ENCODE peak calls at places on chromosomes 4 and X, in eight cellular contexts. A, H, W, X, G, M, R and I are unnamed samples. For H3K4me1 and H3K36me3, the result is how much of the 10 kb centered on the place peaks cover.

GRCh38 chrX:103687073-103687695 is 685 bp upstream of the MORF4L2 start:
- DNase-seq in G (peak), X (peak), A (peak), R (peak), M (peak), W (peak), H (no peak), I (peak)

GRCh38 chrX:83521905-83522304 is 13.8 kb downstream of the POU3F4 start:
- DNase-seq in H (no peak), W (no peak), X (no peak), R (no peak), G (no peak), M (no peak), A (no peak), I (no peak)

GRCh38 chr4:159105063-159105414 is 2.2 kb downstream of the RAPGEF2 start:
- DNase-seq in G (no peak), M (no peak), R (no peak), X (no peak), A (no peak), H (peak), W (no peak), I (no peak)

GRCh38 chr4:109730294-109731051 is 603 bp upstream of the PLA2G12A start:
- DNase-seq in X (peak), R (peak), W (peak), H (peak), M (peak), A (peak), G (peak), I (peak)

GRCh38 chrX:103376118-103376978 is at the start of gene BEX3:
- DNase-seq in M (peak), H (peak), R (peak), A (peak), W (no peak), X (peak), G (peak), I (peak)

GRCh38 chr4:3752022-3752421 is 14.2 kb upstream of the ADRA2C start:
- DNase-seq in A (no peak), X (no peak), W (no peak), G (no peak), R (no peak), H (no peak), M (no peak), I (no peak)

GRCh38 chr4:44916406-44916805 is 190.1 kb upstream of the GNPDA2 start:
- DNase-seq in X (no peak), G (no peak), W (no peak), A (no peak), M (no peak), R (no peak), H (no peak), I (no peak)

GRCh38 chr4:130603043-130603442 is 1507.1 kb downstream of the C4orf33 start:
- DNase-seq in R (no peak), W (no peak), H (no peak), M (no peak), A (no peak), G (no peak), X (no peak), I (no peak)

GRCh38 chr4:12053951-12054350 is 625.3 kb upstream of the HS3ST1 start:
- DNase-seq in A (no peak), H (no peak), R (no peak), M (no peak), W (no peak), X (no peak), G (no peak), I (no peak)

GRCh38 chr4:183450108-183450507 is 5.7 kb downstream of the CDKN2AIP start:
- DNase-seq in A (no peak), H (no peak), W (no peak), G (no peak), M (no peak), X (no peak), R (no peak), I (no peak)

DNA sequence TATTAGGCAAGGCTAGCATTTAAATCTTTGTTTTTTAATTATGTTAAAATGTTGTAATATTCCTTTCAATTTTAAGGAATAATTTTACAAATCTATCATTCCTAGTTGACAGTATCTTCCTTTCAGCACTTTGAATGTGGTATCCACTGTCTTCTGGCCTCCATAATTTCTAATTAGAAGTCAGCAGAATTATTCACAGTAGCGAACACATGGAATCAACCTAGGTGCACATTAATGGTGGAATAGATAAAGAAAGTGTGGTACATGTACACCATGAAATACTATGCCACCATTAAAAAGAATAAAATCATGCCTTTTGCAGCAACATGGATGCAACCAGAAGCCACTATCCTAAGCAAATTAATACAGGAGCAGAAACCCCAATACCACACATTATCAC is 1887.8 kb downstream of the PCDH7 start:
- DNase-seq in X (no peak), G (no peak), W (no peak), A (no peak), M (no peak), H (no peak), R (no peak), I (no peak)
- H3K4me1 ChIP-seq in X (under half), G (under half), W (under half), A (under half), M (under half), H (under half), R (under half), I (under half)

GRCh38 chrX:149940015-149940716 is 1.9 kb upstream of the EOLA2 start:
- DNase-seq in A (peak), G (peak), M (peak), H (peak), R (peak), W (peak), X (peak), I (peak)
- TF ChIP-seq CTCF in A (no peak), G (peak), M (no peak), H (peak), R (no peak), W (no peak), X (peak), I (peak)

DNA sequence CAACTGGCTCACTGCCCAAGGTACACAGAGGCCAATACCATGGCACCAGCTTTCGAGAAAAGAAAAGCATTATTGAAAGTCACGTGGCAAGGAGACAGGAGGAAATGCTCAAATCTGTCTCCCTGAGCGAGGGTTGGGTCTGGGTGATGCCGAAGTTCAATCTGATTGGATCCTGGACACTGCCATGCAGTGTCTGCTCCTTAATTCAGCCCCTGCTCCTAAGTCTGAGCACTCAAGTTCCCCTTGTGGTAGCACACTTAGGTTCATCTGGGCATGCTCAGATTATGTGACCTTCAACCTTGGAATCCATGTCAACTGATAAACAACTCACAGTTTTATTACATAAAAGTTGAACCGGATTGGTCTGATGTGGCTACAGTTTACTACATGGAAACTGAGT is 512.6 kb upstream of the GALNT7 start:
- DNase-seq in R (no peak), X (no peak), G (no peak), W (no peak), A (no peak), H (no peak), M (no peak), I (no peak)
- H3K36me3 ChIP-seq in R (under half), X (under half), G (under half), W (under half), A (under half), H (under half), M (under half), I (under half)

GRCh38 chr4:26085581-26085980 is 171.6 kb downstream of the SMIM20 start:
- DNase-seq in R (no peak), W (no peak), A (no peak), H (no peak), G (no peak), X (no peak), M (no peak), I (no peak)

GRCh38 chr4:26084414-26084813 is 170.4 kb downstream of the SMIM20 start:
- DNase-seq in H (no peak), M (no peak), W (no peak), R (no peak), X (no peak), A (no peak), G (no peak), I (no peak)

GRCh38 chr4:26088433-26088928 is 174.5 kb downstream of the SMIM20 start:
- DNase-seq in M (no peak), W (no peak), A (no peak), X (no peak), G (no peak), H (no peak), R (no peak), I (no peak)

GRCh38 chr4:26087108-26087507 is 173.1 kb downstream of the SMIM20 start:
- DNase-seq in W (no peak), H (no peak), R (no peak), A (no peak), M (no peak), G (no peak), X (no peak), I (no peak)

GRCh38 chr4:26086621-26087068 is 172.6 kb downstream of the SMIM20 start:
- DNase-seq in A (no peak), M (no peak), H (no peak), X (no peak), W (no peak), G (no peak), R (no peak), I (no peak)
- H3K4me1 ChIP-seq in A (under half), M (under half), H (under half), X (under half), W (under half), G (under half), R (under half), I (under half)

GRCh38 chr4:152325831-152326230 is 210.1 kb downstream of the FBXW7 start:
- DNase-seq in M (no peak), A (no peak), W (no peak), R (no peak), X (no peak), G (no peak), H (no peak), I (no peak)

GRCh38 chr4:152321408-152321807 is 214.5 kb downstream of the FBXW7 start:
- DNase-seq in H (no peak), M (no peak), W (no peak), R (no peak), G (no peak), A (no peak), X (no peak), I (no peak)

GRCh38 chr4:152321923-152322322 is 214.0 kb downstream of the FBXW7 start:
- DNase-seq in H (no peak), R (no peak), G (no peak), W (no peak), X (no peak), A (no peak), M (no peak), I (no peak)

GRCh38 chr4:152327606-152328453 is 208.1 kb downstream of the FBXW7 start:
- DNase-seq in G (no peak), X (no peak), R (no peak), W (no peak), A (no peak), H (no peak), M (no peak), I (no peak)

DNA sequence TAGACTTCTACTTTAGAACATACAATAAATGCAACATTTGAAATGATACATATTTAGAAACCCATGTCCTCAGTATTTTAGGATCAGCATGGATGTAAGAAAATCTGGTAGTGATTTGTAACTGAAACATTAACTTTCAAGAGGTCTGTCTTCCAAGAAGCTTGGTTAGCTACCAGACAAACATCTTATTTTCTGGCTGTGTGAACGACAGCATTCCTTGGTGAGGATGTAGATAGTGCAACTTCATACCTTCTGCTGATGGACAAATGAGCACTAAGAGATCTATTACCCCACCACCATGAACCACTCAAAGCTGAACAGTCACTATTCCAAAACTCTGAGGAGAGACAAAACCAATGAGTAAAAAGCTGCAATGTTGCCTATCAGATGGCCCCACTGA is 212.7 kb downstream of the FBXW7 start:
- DNase-seq in W (no peak), X (no peak), G (no peak), H (no peak), A (no peak), R (no peak), M (no peak), I (no peak)
- TF ChIP-seq CTCF in W (no peak), X (no peak), G (no peak), H (no peak), A (no peak), R (no peak), M (no peak), I (no peak)

DNA sequence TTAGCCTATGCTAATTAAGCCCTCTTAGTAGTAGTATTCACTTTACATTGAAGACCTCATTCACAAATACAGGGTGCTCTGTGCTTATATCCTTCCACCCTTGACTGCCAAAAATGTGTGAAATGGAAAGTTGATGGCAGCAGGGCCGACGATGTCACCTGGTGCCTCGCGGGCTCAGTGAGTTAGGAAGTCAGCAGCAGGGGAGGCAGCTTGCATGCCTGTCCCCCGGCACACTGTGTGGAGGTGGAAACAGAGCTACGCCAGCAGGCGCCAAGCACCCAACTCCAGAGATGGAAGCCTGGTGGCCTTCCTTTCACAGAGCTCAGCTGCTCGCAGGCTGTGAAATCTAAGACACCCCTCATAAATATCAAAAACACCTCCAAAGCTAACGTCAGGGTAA is 8.4 kb downstream of the MSL3 start:
- DNase-seq in A (no peak), W (no peak), X (no peak), R (no peak), G (no peak), H (no peak), M (no peak), I (no peak)
- H3K36me3 ChIP-seq in A (under half), W (under half), X (under half), R (under half), G (half or more), H (under half), M (under half), I (under half)

GRCh38 chr4:55354648-55355047 is 8.6 kb downstream of the SRD5A3 start:
- DNase-seq in W (no peak), A (no peak), X (no peak), M (no peak), R (no peak), G (no peak), H (no peak), I (no peak)
- H3K4me1 ChIP-seq in W (under half), A (under half), X (under half), M (under half), R (under half), G (under half), H (under half), I (under half)

DNA sequence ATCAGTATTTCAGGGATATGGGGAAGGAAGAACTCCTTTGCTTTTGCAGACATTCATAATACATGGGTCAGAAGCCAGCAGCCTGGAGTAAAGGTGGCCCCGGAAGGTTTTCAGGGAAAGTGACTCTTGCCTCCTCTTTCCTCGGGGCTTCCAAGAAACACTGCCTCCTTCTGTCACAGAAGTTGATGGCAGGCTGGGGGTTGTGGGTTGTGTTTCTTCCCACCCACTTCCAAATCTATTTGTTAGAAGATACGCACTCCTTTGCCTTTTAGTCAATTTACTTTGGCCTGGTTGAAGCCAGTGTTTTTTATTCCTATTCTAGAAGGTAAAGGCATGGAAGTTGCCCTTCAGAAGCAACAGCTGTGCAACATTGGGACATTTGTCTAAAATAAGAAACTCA is 19.7 kb downstream of the KIT start:
- DNase-seq in X (no peak), A (no peak), M (no peak), R (no peak), H (no peak), W (no peak), G (no peak), I (no peak)
- TF ChIP-seq CTCF in X (no peak), A (no peak), M (no peak), R (no peak), H (no peak), W (no peak), G (no peak), I (no peak)

GRCh38 chrX:71543316-71543715 is 10.4 kb downstream of the OGT start:
- DNase-seq in W (no peak), A (no peak), R (no peak), X (no peak), M (no peak), H (peak), G (no peak), I (no peak)

GRCh38 chrX:71540801-71541545 is 8.1 kb downstream of the OGT start:
- DNase-seq in A (no peak), R (no peak), X (no peak), W (no peak), G (no peak), H (no peak), M (no peak), I (no peak)

GRCh38 chrX:71541546-71542022 is 8.7 kb downstream of the OGT start:
- DNase-seq in A (no peak), W (no peak), R (no peak), G (no peak), H (peak), M (no peak), X (no peak), I (no peak)

GRCh38 chrX:71542411-71542810 is 9.5 kb downstream of the OGT start:
- DNase-seq in M (no peak), G (no peak), X (no peak), A (no peak), R (no peak), W (no peak), H (peak), I (no peak)

GRCh38 chrX:71542825-71543224 is 9.9 kb downstream of the OGT start:
- DNase-seq in W (no peak), X (no peak), R (no peak), G (no peak), H (no peak), A (no peak), M (no peak), I (no peak)
- H3K36me3 ChIP-seq in W (under half), X (under half), R (under half), G (under half), H (under half), A (under half), M (under half), I (under half)

DNA sequence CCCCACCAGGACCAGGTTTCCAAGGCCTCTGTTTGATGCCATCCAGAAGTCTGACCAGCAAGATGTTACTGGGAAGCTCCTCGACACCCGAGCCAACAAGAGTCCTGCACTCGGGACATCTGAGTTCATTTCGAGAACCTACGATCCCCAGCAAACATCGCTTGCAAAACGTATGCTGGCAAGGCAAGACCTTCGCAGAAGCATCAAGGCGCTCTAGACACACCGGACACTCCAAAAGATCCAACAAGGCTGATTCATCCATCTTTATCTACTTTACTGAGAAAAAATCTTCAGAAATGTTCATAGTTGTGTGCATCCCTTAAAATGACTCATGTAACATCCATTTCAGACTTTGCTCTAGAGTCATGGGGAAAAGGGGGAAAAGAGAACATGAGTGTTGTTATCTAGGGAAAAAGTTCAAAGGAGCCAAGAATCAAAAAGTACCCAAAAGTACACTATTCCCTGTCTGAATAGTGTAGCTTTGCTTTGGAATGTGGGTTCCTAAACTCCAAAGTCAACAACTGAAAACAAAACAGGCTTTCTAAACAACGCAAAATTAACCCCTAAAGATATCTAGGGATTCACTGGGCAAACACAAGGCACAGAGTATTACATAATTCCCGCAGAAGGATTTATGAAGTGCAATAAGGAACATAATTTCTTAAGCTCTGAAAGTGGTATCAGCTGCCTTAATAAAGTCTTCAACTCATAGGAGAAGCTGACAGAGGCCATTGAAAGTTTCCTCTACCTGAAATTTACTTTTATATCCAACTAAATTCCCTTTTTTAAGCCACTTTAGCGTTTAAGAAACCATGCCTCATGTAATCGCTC is 1.6 kb downstream of the SH3RF1 start:
- DNase-seq in M (peak), A (peak), W (no peak), X (no peak), G (no peak), R (no peak), H (peak), I (no peak)
- H3K4me1 ChIP-seq in M (under half), A (under half), W (under half), X (under half), G (half or more), R (under half), H (under half), I (half or more)